ENCODE peak calls at places on chromosomes 3 and 15, in nine cellular contexts. L is Karpas-422; G is HL-60; N is CD8-positive, alpha-beta T cell; Q is K562; F is cardiac muscle cell; J is colonic mucosa; P is astrocyte; V is keratinocyte. S is an unnamed sample.

GRCh38 chr15:50876989-50877360 is 31.5 kb upstream of the AP4E1 start:
- DNase-seq in G (no peak), F (peak), J (peak), P (peak), V (no peak), Q (peak), L (peak), N (peak), S (peak)

GRCh38 chr3:159782724-159783421 is 205.8 kb upstream of the IL12A start:
- DNase-seq in Q (no peak), F (no peak), L (no peak), G (no peak), V (no peak), J (peak), N (no peak), P (no peak), S (no peak)

GRCh38 chr3:185555101-185555501 is 2.7 kb upstream of the LIPH start:
- DNase-seq in G (no peak), F (no peak), L (no peak), Q (no peak), P (peak), V (no peak), J (peak), N (no peak), S (no peak)

GRCh38 chr3:24128195-24129005 is 183.3 kb downstream of the NR1D2 start:
- DNase-seq in P (peak), L (no peak), Q (no peak), G (no peak), J (no peak), F (peak), N (no peak), V (no peak), S (no peak)

GRCh38 chr15:40313531-40314398 is 6.0 kb upstream of the PLCB2 start:
- DNase-seq in F (no peak), J (peak), L (peak), N (peak), V (no peak), P (no peak), G (no peak), Q (no peak), S (no peak)

GRCh38 chr3:139251529-139251928 is 92.3 kb upstream of the MRPS22 start:
- DNase-seq in V (no peak), F (peak), Q (no peak), N (no peak), P (no peak), L (no peak), G (no peak), J (no peak), S (no peak)

GRCh38 chr15:80674245-80674614 is 20.9 kb upstream of the ABHD17C start:
- DNase-seq in J (no peak), G (no peak), P (no peak), L (no peak), Q (no peak), F (peak), N (no peak), V (no peak), S (no peak)

GRCh38 chr3:98185180-98185579 is 18.7 kb downstream of the OR5H15 start:
- DNase-seq in L (no peak), V (no peak), G (no peak), F (no peak), P (no peak), Q (no peak), J (no peak), N (no peak), S (peak)

GRCh38 chr3:153285194-153285641 is 123.2 kb downstream of the RAP2B start:
- DNase-seq in L (no peak), F (peak), N (no peak), G (no peak), V (no peak), P (no peak), J (no peak), Q (no peak), S (no peak)

GRCh38 chr3:52213901-52214300 is 11.5 kb downstream of the TLR9 start:
- DNase-seq in N (no peak), G (no peak), Q (no peak), L (no peak), P (no peak), V (no peak), J (no peak), F (no peak), S (no peak)

GRCh38 chr3:187223799-187224198 is 26.5 kb downstream of the RTP1 start:
- DNase-seq in F (no peak), G (no peak), P (peak), Q (no peak), N (no peak), V (no peak), L (peak), J (no peak), S (no peak)

GRCh38 chr3:195715583-195716266 is 5.1 kb upstream of the MUC20 start:
- DNase-seq in J (peak), N (no peak), P (no peak), F (no peak), L (no peak), Q (peak), G (no peak), V (peak), S (no peak)

GRCh38 chr3:7630351-7630911 is 769.5 kb downstream of the GRM7 start:
- DNase-seq in P (peak), V (no peak), F (peak), N (no peak), J (no peak), L (no peak), G (no peak), Q (no peak), S (no peak)

GRCh38 chr3:71063768-71064287 is 519.7 kb downstream of the FOXP1 start:
- DNase-seq in G (no peak), L (peak), J (peak), P (no peak), V (no peak), F (peak), N (no peak), Q (peak), S (peak)

GRCh38 chr3:52798978-52799476 is 4.4 kb downstream of the ITIH3 start:
- DNase-seq in F (peak), P (no peak), J (peak), V (peak), Q (peak), N (no peak), G (no peak), L (peak), S (no peak)

GRCh38 chr3:30692498-30693130 is 86.2 kb downstream of the TGFBR2 start:
- DNase-seq in L (no peak), F (no peak), P (no peak), Q (no peak), N (no peak), J (no peak), V (no peak), G (no peak), S (no peak)

GRCh38 chr3:30691249-30691880 is 85.0 kb downstream of the TGFBR2 start:
- DNase-seq in N (no peak), G (no peak), L (no peak), F (no peak), J (no peak), Q (no peak), P (no peak), V (no peak), S (no peak)

GRCh38 chr3:30693470-30694120 is 87.2 kb downstream of the TGFBR2 start:
- DNase-seq in G (peak), V (no peak), L (peak), Q (peak), F (peak), N (no peak), J (peak), P (peak), S (peak)

GRCh38 chr3:30690199-30690598 is 83.8 kb downstream of the TGFBR2 start:
- DNase-seq in Q (no peak), G (no peak), N (no peak), V (no peak), J (no peak), L (no peak), P (no peak), F (no peak), S (no peak)

GRCh38 chr3:30691944-30692343 is 85.5 kb downstream of the TGFBR2 start:
- DNase-seq in N (no peak), J (no peak), G (no peak), P (no peak), L (no peak), Q (no peak), V (no peak), F (no peak), S (no peak)
- H3K27ac ChIP-seq in N (no peak), J (no peak), G (no peak), P (no peak), L (no peak), Q (no peak), V (no peak), F (no peak), S (no peak)

GRCh38 chr3:143731304-143731703 is 117.0 kb downstream of the SLC9A9 start:
- DNase-seq in N (no peak), P (no peak), Q (no peak), L (no peak), V (no peak), F (no peak), J (no peak), G (no peak), S (no peak)
- H3K4me3 ChIP-seq in N (no peak), P (no peak), Q (no peak), L (no peak), V (no peak), F (no peak), J (no peak), G (no peak), S (no peak)

GRCh38 chr15:93485922-93486327 is 396.9 kb upstream of the RGMA start:
- DNase-seq in N (no peak), Q (no peak), V (no peak), L (no peak), G (no peak), F (no peak), P (peak), J (peak), S (no peak)
- H3K27ac ChIP-seq in N (no peak), Q (no peak), V (no peak), L (peak), G (no peak), F (no peak), P (no peak), J (no peak), S (no peak)

DNA sequence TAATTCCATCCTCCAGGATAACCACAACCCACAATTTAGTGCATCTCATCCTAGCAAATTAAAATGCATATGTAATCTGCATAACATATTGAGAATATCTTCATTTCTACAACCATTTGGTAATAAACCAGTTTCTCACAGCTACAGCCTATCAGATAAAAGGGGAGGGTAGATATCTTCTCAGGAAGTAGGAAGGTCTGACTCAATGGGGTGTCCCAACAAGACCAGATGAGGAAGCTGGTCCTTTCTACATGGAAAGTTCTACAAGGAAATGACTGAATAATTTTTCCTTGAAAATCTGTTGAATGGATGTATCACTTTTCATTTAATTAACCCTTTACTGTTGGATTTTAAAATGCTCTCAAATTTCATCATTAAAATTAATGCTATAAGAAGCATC is 17.5 kb upstream of the TMPRSS7 start:
- DNase-seq in P (no peak), V (no peak), G (peak), N (no peak), F (no peak), L (no peak), J (no peak), Q (no peak), S (no peak)
- H3K4me3 ChIP-seq in P (no peak), V (no peak), G (no peak), N (no peak), F (no peak), L (no peak), J (no peak), Q (no peak), S (no peak)

GRCh38 chr15:77413687-77414349 is 6.1 kb downstream of the PEAK1 start:
- DNase-seq in G (no peak), Q (no peak), V (no peak), P (no peak), J (no peak), L (no peak), N (no peak), F (no peak), S (no peak)

GRCh38 chr15:77414781-77415442 is 5.0 kb downstream of the PEAK1 start:
- DNase-seq in F (no peak), N (no peak), G (no peak), V (no peak), Q (no peak), L (no peak), P (no peak), J (no peak), S (no peak)

GRCh38 chr15:77417642-77418041 is 2.3 kb downstream of the PEAK1 start:
- DNase-seq in Q (no peak), F (no peak), N (no peak), V (no peak), J (no peak), L (no peak), P (peak), G (no peak), S (no peak)

GRCh38 chr15:77416954-77417353 is 3.0 kb downstream of the PEAK1 start:
- DNase-seq in V (no peak), G (no peak), N (no peak), J (peak), P (no peak), F (no peak), L (no peak), Q (no peak), S (no peak)

DNA sequence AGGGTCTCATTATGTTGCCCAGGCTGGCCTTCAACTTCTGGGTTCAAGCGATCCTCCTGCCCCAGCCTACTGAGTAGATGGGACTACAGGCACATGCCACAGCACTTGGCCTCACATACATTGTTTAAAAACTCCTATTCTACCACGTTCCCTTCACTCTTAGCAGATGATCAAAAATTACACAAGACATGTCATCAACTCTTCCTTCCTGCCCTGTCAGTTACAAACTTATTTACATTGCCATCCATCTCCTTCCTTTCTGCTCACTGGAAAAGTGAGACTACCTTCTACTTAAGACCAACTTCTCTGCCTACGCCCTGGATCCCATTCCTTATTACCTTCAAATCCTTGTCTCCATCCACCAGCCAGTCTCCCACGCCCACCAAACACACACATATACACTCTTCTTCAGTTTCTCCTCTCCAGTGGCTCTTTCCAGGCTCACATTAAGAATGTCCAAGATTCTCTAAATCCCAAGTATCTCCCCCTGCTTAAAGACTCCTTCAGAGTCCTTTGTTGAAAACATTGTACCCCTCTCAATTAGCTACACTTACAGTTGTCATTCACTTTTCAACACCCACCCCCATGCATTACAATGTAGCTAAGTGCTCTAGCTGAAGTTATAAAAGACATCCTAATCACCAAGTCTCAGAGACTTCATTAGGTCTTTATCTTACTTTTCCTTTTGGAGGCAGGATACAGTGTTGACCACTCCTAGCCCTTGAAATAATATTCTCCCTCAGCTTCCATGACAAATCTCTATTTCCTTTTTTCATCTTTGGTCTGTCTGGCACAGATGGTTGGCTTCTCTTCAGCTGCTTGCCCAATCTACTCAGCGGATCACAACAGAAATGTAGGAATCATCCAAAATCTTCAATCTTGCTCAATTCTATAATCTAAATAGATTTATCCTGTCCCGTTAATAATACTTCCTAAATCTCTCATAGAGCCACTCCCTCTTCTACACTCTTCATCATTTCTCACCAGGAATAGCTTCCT is 4.2 kb downstream of the PEAK1 start:
- DNase-seq in Q (no peak), J (peak), V (no peak), G (no peak), P (peak), F (peak), N (no peak), L (no peak), S (no peak)
- H3K27ac ChIP-seq in Q (peak), J (no peak), V (no peak), G (peak), P (no peak), F (no peak), N (no peak), L (no peak), S (no peak)

DNA sequence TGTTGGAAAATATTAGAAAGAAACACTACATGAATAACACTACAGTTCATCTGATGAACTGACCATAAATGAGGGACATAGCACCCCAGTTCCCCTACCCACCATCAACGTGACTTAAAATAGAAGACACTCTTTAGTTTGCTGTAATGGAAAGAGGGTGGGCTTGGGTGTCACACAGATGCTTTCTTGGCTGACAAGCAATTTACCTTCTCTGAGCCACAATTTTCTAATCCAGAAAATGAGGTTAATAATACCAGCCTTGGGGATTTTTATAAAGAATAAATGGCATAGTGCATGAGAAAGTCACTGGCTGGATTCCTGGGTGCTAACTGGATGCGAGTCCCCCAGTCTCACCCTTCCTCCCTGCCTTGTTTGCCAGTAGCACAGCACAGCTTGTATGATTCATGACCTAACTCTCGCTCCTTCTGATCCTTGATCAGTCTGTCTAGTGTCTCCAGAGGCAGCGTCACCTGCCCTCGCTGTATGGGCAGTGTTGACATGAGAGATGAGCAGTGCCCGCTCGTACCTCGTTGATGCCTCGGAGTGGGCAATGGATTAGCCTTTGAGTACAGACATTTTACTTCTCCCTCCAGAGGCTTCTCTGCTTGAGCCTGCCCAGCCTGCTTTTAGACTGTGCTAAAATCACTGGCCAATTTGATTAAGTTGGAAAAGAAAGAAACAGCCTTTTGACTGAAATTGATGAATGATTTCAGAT is 569.2 kb downstream of the NTRK3 start:
- DNase-seq in L (no peak), V (no peak), P (no peak), G (no peak), N (no peak), J (no peak), Q (no peak), F (no peak), S (no peak)
- H3K4me3 ChIP-seq in L (no peak), V (no peak), P (no peak), G (no peak), N (no peak), J (no peak), Q (no peak), F (no peak), S (no peak)